ENCODE peak calls at places on chromosomes 5 and 9, in eight cellular contexts. One of them, this sample, is unnamed.

GRCh38 chr5:7208911-7209310 is 187.0 kb upstream of the ADCY2 start:
- DNase-seq in uterus: no peak
- DNase-seq in pancreas: no peak
- DNase-seq in hypothalamus: no peak
- DNase-seq in pons: no peak
- DNase-seq in GF-D8: no peak
- DNase-seq in esophagus squamous epithelium: no peak
- DNase-seq in MCF 10A: no peak
- DNase-seq in this sample: peak; percentile 61

GRCh38 chr5:179595916-179596315 is 27.6 kb downstream of the HNRNPH1 start:
- DNase-seq in uterus: no peak
- DNase-seq in pancreas: no peak
- DNase-seq in hypothalamus: no peak
- DNase-seq in pons: no peak
- DNase-seq in GF-D8: no peak
- DNase-seq in esophagus squamous epithelium: no peak
- DNase-seq in MCF 10A: no peak
- DNase-seq in this sample: no peak

GRCh38 chr9:134214766-134215394 is 50.5 kb upstream of the RNU6ATAC start:
- DNase-seq in uterus: no peak
- DNase-seq in pancreas: no peak
- DNase-seq in hypothalamus: no peak
- DNase-seq in pons: no peak
- DNase-seq in GF-D8: no peak
- DNase-seq in esophagus squamous epithelium: no peak
- DNase-seq in MCF 10A: no peak
- DNase-seq in this sample: peak; percentile 23

GRCh38 chr5:111829701-111830100 is 72.7 kb upstream of the NREP start:
- DNase-seq in uterus: no peak
- DNase-seq in pancreas: no peak
- DNase-seq in hypothalamus: no peak
- DNase-seq in pons: no peak
- DNase-seq in GF-D8: no peak
- DNase-seq in esophagus squamous epithelium: no peak
- DNase-seq in MCF 10A: peak; percentile 58
- DNase-seq in this sample: no peak

GRCh38 chr9:25542319-25542718 is 135.9 kb downstream of the TUSC1 start:
- DNase-seq in uterus: no peak
- DNase-seq in pancreas: no peak
- DNase-seq in hypothalamus: no peak
- DNase-seq in pons: no peak
- DNase-seq in GF-D8: no peak
- DNase-seq in esophagus squamous epithelium: no peak
- DNase-seq in MCF 10A: no peak
- DNase-seq in this sample: no peak

GRCh38 chr9:77488439-77489126 is 159.5 kb downstream of the GNA14 start:
- DNase-seq in uterus: no peak
- DNase-seq in pancreas: no peak
- DNase-seq in hypothalamus: no peak
- DNase-seq in pons: no peak
- DNase-seq in GF-D8: no peak
- DNase-seq in esophagus squamous epithelium: no peak
- DNase-seq in MCF 10A: peak; percentile 41
- DNase-seq in this sample: no peak

GRCh38 chr5:76084496-76085285 is 1.5 kb downstream of the SV2C start:
- DNase-seq in uterus: no peak
- DNase-seq in pancreas: no peak
- DNase-seq in hypothalamus: no peak
- DNase-seq in pons: no peak
- DNase-seq in GF-D8: no peak
- DNase-seq in esophagus squamous epithelium: no peak
- DNase-seq in MCF 10A: peak; percentile 14
- DNase-seq in this sample: no peak

GRCh38 chr5:143921525-143922311 is 109.8 kb downstream of the HMHB1 start:
- DNase-seq in uterus: no peak
- DNase-seq in pancreas: no peak
- DNase-seq in hypothalamus: no peak
- DNase-seq in pons: no peak
- DNase-seq in GF-D8: no peak
- DNase-seq in esophagus squamous epithelium: no peak
- DNase-seq in MCF 10A: peak; percentile 96
- DNase-seq in this sample: no peak

GRCh38 chr5:68261174-68262021 is 45.8 kb downstream of the PIK3R1 start:
- DNase-seq in uterus: no peak
- DNase-seq in pancreas: no peak
- DNase-seq in hypothalamus: no peak
- DNase-seq in pons: no peak
- DNase-seq in GF-D8: no peak
- DNase-seq in esophagus squamous epithelium: no peak
- DNase-seq in MCF 10A: no peak
- DNase-seq in this sample: no peak

GRCh38 chr5:149177911-149178565 is 36.7 kb downstream of the ABLIM3 start:
- DNase-seq in uterus: no peak
- DNase-seq in pancreas: no peak
- DNase-seq in hypothalamus: no peak
- DNase-seq in pons: no peak
- DNase-seq in GF-D8: no peak
- DNase-seq in esophagus squamous epithelium: no peak
- DNase-seq in MCF 10A: peak; percentile 31
- DNase-seq in this sample: no peak

GRCh38 chr5:1447772-1448361 is 2.6 kb upstream of the SLC6A3 start:
- DNase-seq in uterus: no peak
- DNase-seq in pancreas: no peak
- DNase-seq in hypothalamus: no peak
- DNase-seq in pons: no peak
- DNase-seq in GF-D8: no peak
- DNase-seq in esophagus squamous epithelium: no peak
- DNase-seq in MCF 10A: no peak
- DNase-seq in this sample: peak; percentile 31

GRCh38 chr5:111741270-111741669 is 15.7 kb downstream of the NREP start:
- DNase-seq in uterus: no peak
- DNase-seq in pancreas: no peak
- DNase-seq in hypothalamus: no peak
- DNase-seq in pons: no peak
- DNase-seq in GF-D8: no peak
- DNase-seq in esophagus squamous epithelium: no peak
- DNase-seq in MCF 10A: no peak
- DNase-seq in this sample: no peak

GRCh38 chr9:112537561-112537960 is 50.9 kb downstream of the KIAA1958 start:
- DNase-seq in uterus: no peak
- DNase-seq in pancreas: no peak
- DNase-seq in hypothalamus: no peak
- DNase-seq in pons: no peak
- DNase-seq in GF-D8: no peak
- DNase-seq in esophagus squamous epithelium: no peak
- DNase-seq in MCF 10A: no peak
- DNase-seq in this sample: no peak

GRCh38 chr9:4842213-4842612 is 49.5 kb downstream of the RCL1 start:
- DNase-seq in uterus: no peak
- DNase-seq in pancreas: no peak
- DNase-seq in hypothalamus: no peak
- DNase-seq in pons: no peak
- DNase-seq in GF-D8: no peak
- DNase-seq in esophagus squamous epithelium: no peak
- DNase-seq in MCF 10A: no peak
- DNase-seq in this sample: no peak

GRCh38 chr5:68780299-68780960 is 313.4 kb upstream of the SLC30A5 start:
- DNase-seq in uterus: no peak
- DNase-seq in pancreas: no peak
- DNase-seq in hypothalamus: no peak
- DNase-seq in pons: no peak
- DNase-seq in GF-D8: no peak
- DNase-seq in esophagus squamous epithelium: no peak
- DNase-seq in MCF 10A: no peak
- DNase-seq in this sample: no peak

GRCh38 chr5:73901455-73901854 is 275.5 kb downstream of the ARHGEF28 start:
- DNase-seq in uterus: no peak
- DNase-seq in pancreas: no peak
- DNase-seq in hypothalamus: no peak
- DNase-seq in pons: no peak
- DNase-seq in GF-D8: no peak
- DNase-seq in esophagus squamous epithelium: no peak
- DNase-seq in MCF 10A: peak; percentile 23
- DNase-seq in this sample: no peak

GRCh38 chr9:124469011-124469832 is 19.0 kb downstream of the ADGRD2 start:
- DNase-seq in uterus: no peak
- DNase-seq in pancreas: no peak
- DNase-seq in hypothalamus: no peak
- DNase-seq in pons: no peak
- DNase-seq in GF-D8: no peak
- DNase-seq in esophagus squamous epithelium: no peak
- DNase-seq in MCF 10A: no peak
- DNase-seq in this sample: no peak

GRCh38 chr9:72586388-72587160 is 65.2 kb downstream of the TMC1 start:
- DNase-seq in uterus: no peak
- DNase-seq in pancreas: no peak
- DNase-seq in hypothalamus: no peak
- DNase-seq in pons: peak; percentile 47
- DNase-seq in GF-D8: peak; percentile 83
- DNase-seq in esophagus squamous epithelium: no peak
- DNase-seq in MCF 10A: peak; percentile 98
- DNase-seq in this sample: no peak

GRCh38 chr9:109256381-109256780 is 64.5 kb downstream of the EPB41L4B start:
- DNase-seq in uterus: no peak
- DNase-seq in pancreas: peak; percentile 6
- DNase-seq in hypothalamus: no peak
- DNase-seq in pons: no peak
- DNase-seq in GF-D8: no peak
- DNase-seq in esophagus squamous epithelium: no peak
- DNase-seq in MCF 10A: no peak
- DNase-seq in this sample: no peak

GRCh38 chr5:125756456-125756855 is 666.8 kb upstream of the GRAMD2B start:
- DNase-seq in uterus: no peak
- DNase-seq in pancreas: no peak
- DNase-seq in hypothalamus: no peak
- DNase-seq in pons: no peak
- DNase-seq in GF-D8: no peak
- DNase-seq in esophagus squamous epithelium: no peak
- DNase-seq in MCF 10A: peak; percentile 62
- DNase-seq in this sample: no peak

GRCh38 chr5:140962190-140962589 is 4.1 kb upstream of the PCDHAC2 start:
- DNase-seq in uterus: no peak
- DNase-seq in pancreas: no peak
- DNase-seq in hypothalamus: no peak
- DNase-seq in pons: no peak
- DNase-seq in GF-D8: no peak
- DNase-seq in esophagus squamous epithelium: no peak
- DNase-seq in MCF 10A: no peak
- DNase-seq in this sample: no peak

GRCh38 chr9:97601228-97601898 is 31.8 kb downstream of the TSTD2 start:
- DNase-seq in uterus: no peak
- DNase-seq in pancreas: no peak
- DNase-seq in hypothalamus: no peak
- DNase-seq in pons: no peak
- DNase-seq in GF-D8: no peak
- DNase-seq in esophagus squamous epithelium: no peak
- DNase-seq in MCF 10A: no peak
- DNase-seq in this sample: peak; percentile 39

GRCh38 chr5:108858959-108859358 is 111.3 kb downstream of the FER start:
- DNase-seq in uterus: no peak
- DNase-seq in pancreas: no peak
- DNase-seq in hypothalamus: no peak
- DNase-seq in pons: peak; percentile 8
- DNase-seq in GF-D8: peak; percentile 6
- DNase-seq in esophagus squamous epithelium: no peak
- DNase-seq in MCF 10A: peak; percentile 44
- DNase-seq in this sample: no peak

GRCh38 chr5:121121786-121122185 is 657.7 kb downstream of the PRR16 start:
- DNase-seq in uterus: no peak
- DNase-seq in pancreas: no peak
- DNase-seq in hypothalamus: no peak
- DNase-seq in pons: no peak
- DNase-seq in GF-D8: no peak
- DNase-seq in esophagus squamous epithelium: no peak
- DNase-seq in MCF 10A: no peak
- DNase-seq in this sample: no peak

GRCh38 chr5:6602441-6602840 is 30.4 kb downstream of the NSUN2 start:
- DNase-seq in uterus: no peak
- DNase-seq in pancreas: no peak
- DNase-seq in hypothalamus: no peak
- DNase-seq in pons: no peak
- DNase-seq in GF-D8: no peak
- DNase-seq in esophagus squamous epithelium: no peak
- DNase-seq in MCF 10A: no peak
- DNase-seq in this sample: no peak

GRCh38 chr9:136965771-136966484 is 11.4 kb upstream of the PTGDS start:
- DNase-seq in uterus: no peak
- DNase-seq in pancreas: no peak
- DNase-seq in hypothalamus: peak; percentile 90
- DNase-seq in pons: peak; percentile 93
- DNase-seq in GF-D8: no peak
- DNase-seq in esophagus squamous epithelium: no peak
- DNase-seq in MCF 10A: no peak
- DNase-seq in this sample: no peak

GRCh38 chr5:77449981-77450380 is 42.1 kb downstream of the WDR41 start:
- DNase-seq in uterus: no peak
- DNase-seq in pancreas: no peak
- DNase-seq in hypothalamus: no peak
- DNase-seq in pons: no peak
- DNase-seq in GF-D8: no peak
- DNase-seq in esophagus squamous epithelium: no peak
- DNase-seq in MCF 10A: peak; percentile 3
- DNase-seq in this sample: no peak

GRCh38 chr5:43215073-43215631 is 23.1 kb downstream of the NIM1K start:
- DNase-seq in uterus: no peak
- DNase-seq in pancreas: no peak
- DNase-seq in hypothalamus: no peak
- DNase-seq in pons: no peak
- DNase-seq in GF-D8: peak; percentile 41
- DNase-seq in esophagus squamous epithelium: no peak
- DNase-seq in MCF 10A: peak; percentile 46
- DNase-seq in this sample: no peak

GRCh38 chr5:61516946-61517345 is 184.9 kb downstream of the ZSWIM6 start:
- DNase-seq in uterus: no peak
- DNase-seq in pancreas: no peak
- DNase-seq in hypothalamus: no peak
- DNase-seq in pons: no peak
- DNase-seq in GF-D8: no peak
- DNase-seq in esophagus squamous epithelium: no peak
- DNase-seq in MCF 10A: no peak
- DNase-seq in this sample: no peak

This sample was measured in psoas muscle.